ENCODE peak calls at places on chromosomes 7 and 10, in eight cellular contexts. E, B, A, V, F, K, I and X are unnamed samples.

GRCh38 chr7:43531700-43532099 is 51.2 kb upstream of the STK17A start:
- DNase-seq in E (no peak), B (no peak), A (no peak), V (no peak), F (no peak), K (peak; percentile 22), I (no peak), X (no peak)

GRCh38 chr10:87837445-87837844 is 19.4 kb upstream of the ATAD1 start:
- DNase-seq in E (no peak), B (no peak), A (no peak), V (no peak), F (no peak), K (no peak), I (no peak), X (no peak)

GRCh38 chr7:131221061-131221460 is 106.6 kb upstream of the MKLN1 start:
- DNase-seq in E (no peak), B (no peak), A (no peak), V (no peak), F (no peak), K (no peak), I (no peak), X (no peak)

GRCh38 chr10:131134001-131134576 is 177.4 kb downstream of the TCERG1L start:
- DNase-seq in E (no peak), B (no peak), A (no peak), V (peak; percentile 20), F (no peak), K (no peak), I (no peak), X (peak; percentile 1)

GRCh38 chr10:84089162-84089561 is 50.1 kb upstream of the GHITM start:
- DNase-seq in E (no peak), B (no peak), A (no peak), V (no peak), F (no peak), K (no peak), I (no peak), X (no peak)

GRCh38 chr10:18583575-18584270 is 67.7 kb downstream of the NSUN6 start:
- DNase-seq in E (peak; percentile 25), B (no peak), A (no peak), V (no peak), F (no peak), K (no peak), I (no peak), X (no peak)

GRCh38 chr7:30310674-30311362 is 26.4 kb downstream of the ZNRF2 start:
- DNase-seq in E (no peak), B (no peak), A (no peak), V (no peak), F (peak; percentile 55), K (no peak), I (no peak), X (no peak)

GRCh38 chr10:81843042-81843441 is 32.0 kb upstream of the NRG3 start:
- DNase-seq in E (no peak), B (no peak), A (no peak), V (no peak), F (no peak), K (no peak), I (no peak), X (no peak)

GRCh38 chr7:73960548-73960947 is 67.4 kb upstream of the ELN start:
- DNase-seq in E (peak; percentile 19), B (no peak), A (no peak), V (no peak), F (no peak), K (no peak), I (no peak), X (no peak)

GRCh38 chr7:20931739-20932138 is 145.1 kb upstream of the SP8 start:
- DNase-seq in E (no peak), B (no peak), A (no peak), V (no peak), F (no peak), K (no peak), I (no peak), X (no peak)

GRCh38 chr10:49324711-49325110 is 25.7 kb downstream of the C10orf71 start:
- DNase-seq in E (peak; percentile 57), B (no peak), A (no peak), V (no peak), F (no peak), K (no peak), I (peak; percentile 74), X (no peak)

GRCh38 chr7:39186131-39186530 is 208.4 kb downstream of the POU6F2 start:
- DNase-seq in E (no peak), B (no peak), A (no peak), V (no peak), F (no peak), K (no peak), I (no peak), X (no peak)

GRCh38 chr10:79179404-79180309 is 110.9 kb downstream of the ZMIZ1 start:
- DNase-seq in E (no peak), B (no peak), A (no peak), V (no peak), F (no peak), K (no peak), I (no peak), X (no peak)

GRCh38 chr10:47409171-47409865 is 25.2 kb upstream of the ZNF488 start:
- DNase-seq in E (no peak), B (no peak), A (no peak), V (no peak), F (no peak), K (no peak), I (peak; percentile 95), X (no peak)

GRCh38 chr7:55369427-55369826 is 4.3 kb downstream of the LANCL2 start:
- DNase-seq in E (no peak), B (no peak), A (no peak), V (no peak), F (no peak), K (no peak), I (no peak), X (no peak)

GRCh38 chr10:49351669-49352068 is 44.2 kb downstream of the DRGX start:
- DNase-seq in E (peak; percentile 78), B (no peak), A (no peak), V (no peak), F (no peak), K (no peak), I (peak; percentile 81), X (no peak)

GRCh38 chr7:156178857-156179256 is 366.6 kb upstream of the SHH start:
- DNase-seq in E (no peak), B (no peak), A (no peak), V (no peak), F (no peak), K (no peak), I (no peak), X (no peak)

GRCh38 chr7:154978045-154978444 is 24.9 kb downstream of the PAXIP1 start:
- DNase-seq in E (no peak), B (no peak), A (no peak), V (no peak), F (no peak), K (no peak), I (no peak), X (no peak)

GRCh38 chr7:154968336-154969001 is 34.5 kb downstream of the PAXIP1 start:
- DNase-seq in E (no peak), B (no peak), A (no peak), V (no peak), F (no peak), K (no peak), I (no peak), X (no peak)

GRCh38 chr7:154967581-154967980 is 35.3 kb downstream of the PAXIP1 start:
- DNase-seq in E (no peak), B (no peak), A (no peak), V (no peak), F (no peak), K (no peak), I (no peak), X (no peak)

GRCh38 chr7:154975984-154976383 is 26.9 kb downstream of the PAXIP1 start:
- DNase-seq in E (no peak), B (no peak), A (no peak), V (no peak), F (no peak), K (no peak), I (no peak), X (no peak)

GRCh38 chr7:154973381-154973780 is 29.5 kb downstream of the PAXIP1 start:
- DNase-seq in E (no peak), B (no peak), A (no peak), V (no peak), F (no peak), K (no peak), I (no peak), X (no peak)
- H3K4me1 ChIP-seq in E (no peaks in the 10 kb centered on the region), B (no peaks in the 10 kb centered on the region), A (no peaks in the 10 kb centered on the region), V (no peaks in the 10 kb centered on the region), F (no peaks in the 10 kb centered on the region), K (no peaks in the 10 kb centered on the region), I (no peaks in the 10 kb centered on the region), X (no peaks in the 10 kb centered on the region)

DNA sequence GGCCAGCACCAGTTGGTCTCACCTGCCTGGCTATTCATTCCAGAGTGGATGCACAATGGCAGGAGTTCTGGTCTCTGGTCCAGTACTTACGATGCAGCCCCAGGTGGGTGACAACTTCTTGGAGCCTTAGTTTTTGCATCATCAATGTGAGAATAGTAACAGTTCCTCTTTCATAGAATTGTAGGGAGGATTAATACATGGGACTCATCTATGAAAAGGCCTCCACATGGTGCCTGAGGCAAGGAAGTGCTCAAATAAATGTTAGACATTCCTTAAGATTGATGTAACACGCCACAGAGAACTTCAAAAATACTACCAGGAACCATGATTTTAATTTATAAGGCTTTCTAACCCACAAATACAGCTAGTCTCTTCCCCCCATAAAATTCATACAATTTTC is 120.1 kb upstream of the CHST15 start:
- DNase-seq in E (peak; percentile 19), B (no peak), A (no peak), V (no peak), F (peak; percentile 65), K (no peak), I (no peak), X (no peak)
- H3K36me3 ChIP-seq in E (no peaks in the 10 kb centered on the region), B (no peaks in the 10 kb centered on the region), A (no peaks in the 10 kb centered on the region), V (no peaks in the 10 kb centered on the region), F (no peaks in the 10 kb centered on the region), K (no peaks in the 10 kb centered on the region), I (no peaks in the 10 kb centered on the region), X (no peaks in the 10 kb centered on the region)

DNA sequence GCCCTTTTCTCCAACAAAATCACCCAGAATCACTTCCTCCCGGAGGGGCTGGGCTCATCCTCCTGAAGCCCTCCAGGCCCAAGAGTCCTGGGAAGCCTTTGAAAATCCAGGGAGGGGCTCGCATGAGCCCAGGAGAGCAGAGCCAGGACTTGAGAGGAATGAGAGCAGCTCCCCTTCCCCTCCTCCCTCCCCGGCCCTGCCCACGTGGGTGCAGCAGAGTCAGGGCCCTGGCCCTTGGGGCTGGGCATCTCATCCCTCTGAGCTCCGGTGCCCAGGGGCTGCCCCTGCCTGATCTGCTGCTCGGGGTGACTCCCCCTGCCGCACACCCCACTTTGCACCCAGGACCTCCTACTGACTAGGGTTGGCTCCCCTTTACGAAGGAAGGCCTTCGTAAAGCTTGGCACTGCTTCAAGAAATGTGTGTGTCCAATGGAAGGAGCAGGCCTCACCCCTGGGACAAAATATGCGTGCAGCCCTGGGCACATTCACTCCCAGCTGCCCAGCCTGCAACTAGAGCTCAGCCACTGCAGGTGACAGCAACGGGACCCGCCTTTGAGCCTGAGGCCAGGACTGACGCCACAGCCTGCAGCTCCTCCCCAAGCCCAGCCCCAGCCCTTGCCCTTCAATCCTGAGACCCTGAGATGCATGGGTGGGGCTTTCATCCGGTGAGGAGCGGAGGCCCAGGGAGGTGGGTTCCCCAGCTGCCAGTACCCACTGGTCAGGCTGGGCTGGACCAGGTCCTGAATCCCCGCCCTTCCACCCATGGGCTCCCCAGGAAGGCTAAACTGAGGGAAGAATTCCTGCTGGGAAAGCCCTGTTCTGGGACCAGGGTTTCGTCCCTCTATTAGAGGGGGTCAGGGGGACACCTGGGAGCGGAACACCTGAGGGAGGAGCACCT is 21.8 kb downstream of the PWWP2B start:
- DNase-seq in E (peak; percentile 79), B (no peak), A (no peak), V (peak; percentile 81), F (no peak), K (peak; percentile 82), I (no peak), X (no peak)
- H3K27ac ChIP-seq in E (peak overlapping the region; percentile 91), B (no peak overlapping the region), A (no peak overlapping the region), V (peak overlapping the region; percentile 87), F (no peak overlapping the region), K (peak overlapping the region; percentile 98), I (peak overlapping the region; percentile 62), X (no peak overlapping the region)

GRCh38 chr7:151677581-151678226 is 158.0 kb upstream of the RHEB start:
- DNase-seq in E (no peak), B (no peak), A (no peak), V (peak; percentile 37), F (no peak), K (no peak), I (no peak), X (no peak)
- H3K4me1 ChIP-seq in E (no peaks in the 10 kb centered on the region), B (peaks cover 7% of the 10 kb centered on the region), A (no peaks in the 10 kb centered on the region), V (peaks cover 8% of the 10 kb centered on the region), F (peaks cover 19% of the 10 kb centered on the region), K (no peaks in the 10 kb centered on the region), I (peaks cover 40% of the 10 kb centered on the region), X (peaks cover 14% of the 10 kb centered on the region)